ENCODE peak calls at places on chromosome 18, in nine cellular contexts. Z, X, M, V, K, A, H, S and E are unnamed samples.

GRCh38 chr18:60053747-60054304 is 154.0 kb downstream of the PMAIP1 start:
- DNase-seq in Z (no peak), X (no peak), M (no peak), V (no peak), K (no peak), A (no peak), H (no peak), S (peak; percentile 100), E (no peak)

GRCh38 chr18:12659904-12660605 is 2.1 kb upstream of the SPIRE1 start:
- DNase-seq in Z (peak; percentile 58), X (peak; percentile 44), M (no peak), V (no peak), K (peak; percentile 71), A (peak; percentile 47), H (no peak), S (peak; percentile 44), E (peak; percentile 55)

GRCh38 chr18:4130734-4131719 is 324.1 kb downstream of the DLGAP1 start:
- DNase-seq in Z (no peak), X (no peak), M (no peak), V (no peak), K (no peak), A (no peak), H (no peak), S (no peak), E (peak; percentile 28)

GRCh38 chr18:2961828-2962227 is 51.1 kb downstream of the LPIN2 start:
- DNase-seq in Z (peak; percentile 52), X (no peak), M (no peak), V (no peak), K (no peak), A (peak; percentile 53), H (no peak), S (no peak), E (peak; percentile 53)

GRCh38 chr18:36757081-36757480 is 71.7 kb downstream of the TPGS2 start:
- DNase-seq in Z (no peak), X (no peak), M (no peak), V (no peak), K (peak; percentile 23), A (no peak), H (no peak), S (peak; percentile 40), E (no peak)

GRCh38 chr18:75161629-75162028 is 47.3 kb downstream of the PTGR3 start:
- DNase-seq in Z (no peak), X (no peak), M (peak; percentile 65), V (peak; percentile 49), K (peak; percentile 19), A (peak; percentile 56), H (no peak), S (no peak), E (peak; percentile 31)

GRCh38 chr18:76227759-76228158 is 267.3 kb downstream of the ZNF516 start:
- DNase-seq in Z (no peak), X (no peak), M (no peak), V (no peak), K (no peak), A (no peak), H (no peak), S (no peak), E (no peak)

GRCh38 chr18:13444430-13445240 is 226.1 kb downstream of the LDLRAD4 start:
- DNase-seq in Z (no peak), X (no peak), M (no peak), V (no peak), K (no peak), A (no peak), H (no peak), S (no peak), E (no peak)

GRCh38 chr18:35236964-35237363 is 3.9 kb upstream of the ZNF397 start:
- DNase-seq in Z (no peak), X (no peak), M (no peak), V (no peak), K (no peak), A (no peak), H (no peak), S (no peak), E (no peak)

DNA sequence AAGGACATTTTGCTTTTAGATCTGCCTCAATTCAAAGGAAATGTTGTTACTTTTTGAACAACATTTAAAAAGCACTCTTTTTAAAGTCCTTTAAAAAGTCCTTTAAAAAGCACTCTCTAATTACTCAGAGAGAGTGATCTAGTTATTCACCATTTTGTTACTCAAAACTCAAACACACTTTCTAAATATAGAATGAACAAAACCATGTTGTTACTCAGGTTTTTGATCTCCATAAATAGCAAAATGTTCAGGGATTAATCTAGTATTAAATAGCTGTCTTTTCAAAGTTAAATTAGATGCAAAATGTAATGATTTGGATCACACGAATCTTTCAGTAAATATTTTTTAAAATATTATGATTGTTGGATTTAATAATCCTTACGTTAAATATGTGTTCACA is 143.5 kb upstream of the BOD1L2 start:
- DNase-seq in Z (no peak), X (no peak), M (no peak), V (no peak), K (no peak), A (no peak), H (no peak), S (no peak), E (no peak)
- H3K4me1 ChIP-seq in Z (peaks cover 14% of the 10 kb centered on the region), X (no peaks in the 10 kb centered on the region), M (peaks cover 12% of the 10 kb centered on the region), V (no peaks in the 10 kb centered on the region), K (peaks cover 20% of the 10 kb centered on the region), A (peaks cover 12% of the 10 kb centered on the region), H (peaks cover 6% of the 10 kb centered on the region), S (peaks cover 7% of the 10 kb centered on the region), E (peaks cover 11% of the 10 kb centered on the region)

GRCh38 chr18:70870292-70870691 is 581.4 kb downstream of the SOCS6 start:
- DNase-seq in Z (no peak), X (no peak), M (no peak), V (no peak), K (no peak), A (no peak), H (no peak), S (no peak), E (no peak)
- H3K4me3 ChIP-seq in Z (no peak overlapping the region), X (no peak overlapping the region), M (no peak overlapping the region), V (no peak overlapping the region), K (no peak overlapping the region), A (no peak overlapping the region), H (no peak overlapping the region), S (no peak overlapping the region), E (no peak overlapping the region)

DNA sequence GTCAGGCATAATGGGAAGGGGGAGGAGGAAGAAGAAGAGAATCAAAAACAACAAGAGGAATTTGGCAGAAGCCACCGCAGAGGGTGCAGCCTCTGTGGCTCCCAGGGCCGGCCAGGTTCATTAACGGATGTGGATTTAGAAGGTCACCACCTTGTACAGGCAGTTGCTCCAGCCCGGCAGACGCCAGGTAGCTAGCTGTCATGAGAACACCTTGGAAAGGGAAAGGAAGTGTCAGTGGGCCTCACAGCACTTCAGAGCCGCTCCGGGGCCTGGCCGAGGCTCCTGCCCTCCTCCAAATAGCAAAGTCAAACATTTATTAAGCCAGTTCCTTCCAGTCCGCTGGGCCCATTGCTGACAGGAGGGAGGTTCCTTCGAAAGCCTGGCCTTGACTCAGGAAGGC is 7.5 kb downstream of the BOD1L2 start:
- DNase-seq in Z (no peak), X (no peak), M (no peak), V (no peak), K (peak; percentile 32), A (no peak), H (no peak), S (no peak), E (no peak)
- H3K27ac ChIP-seq in Z (no peak overlapping the region), X (no peak overlapping the region), M (no peak overlapping the region), V (no peak overlapping the region), K (peak overlapping the region; percentile 64), A (no peak overlapping the region), H (no peak overlapping the region), S (no peak overlapping the region), E (no peak overlapping the region)

DNA sequence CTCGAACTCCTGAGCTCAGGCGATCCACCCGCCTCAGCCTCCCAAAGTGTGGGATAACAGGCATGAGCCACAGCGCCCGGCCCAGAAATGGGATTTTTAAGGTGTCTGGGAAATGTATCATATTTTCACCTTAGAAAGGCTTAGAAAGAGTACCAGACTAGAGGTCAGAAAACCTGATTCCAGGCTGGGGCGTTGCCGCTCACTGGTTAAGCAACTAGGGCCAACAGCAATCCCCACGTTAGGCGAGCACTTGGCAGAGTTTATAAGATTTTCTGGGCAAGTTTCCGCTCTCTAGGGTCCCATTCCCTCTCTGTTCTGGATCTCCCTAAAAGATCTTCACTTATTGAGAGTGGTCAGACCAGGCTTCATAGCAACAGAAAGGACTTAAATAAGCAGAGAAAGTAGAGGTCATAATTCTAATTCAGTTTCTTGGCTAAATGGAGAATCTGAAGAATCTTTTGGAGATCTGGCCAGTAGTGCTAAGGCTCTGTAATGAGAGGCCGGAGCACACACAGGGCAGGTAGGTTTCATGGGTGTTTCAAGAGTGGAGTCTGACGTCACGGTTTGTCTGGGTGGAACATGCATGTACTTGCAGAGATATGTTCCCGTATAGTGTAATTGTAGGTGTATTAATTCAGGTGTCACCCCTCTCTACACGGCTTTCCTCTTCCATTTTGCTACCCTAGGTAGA is 4.2 kb upstream of the SMAD7 start:
- DNase-seq in Z (peak; percentile 71), X (no peak), M (peak; percentile 59), V (no peak), K (no peak), A (no peak), H (no peak), S (peak; percentile 94), E (no peak)
- H3K4me1 ChIP-seq in Z (peaks cover 38% of the 10 kb centered on the region), X (peaks cover 11% of the 10 kb centered on the region), M (peaks cover 28% of the 10 kb centered on the region), V (no peaks in the 10 kb centered on the region), K (peaks cover 8% of the 10 kb centered on the region), A (peaks cover 15% of the 10 kb centered on the region), H (peaks cover 27% of the 10 kb centered on the region), S (peaks cover 37% of the 10 kb centered on the region), E (peaks cover 4% of the 10 kb centered on the region)

GRCh38 chr18:63207825-63208224 is 111.7 kb downstream of the BCL2 start:
- DNase-seq in Z (no peak), X (no peak), M (no peak), V (no peak), K (no peak), A (no peak), H (no peak), S (no peak), E (no peak)
- H3K4me3 ChIP-seq in Z (no peak overlapping the region), X (no peak overlapping the region), M (no peak overlapping the region), V (no peak overlapping the region), K (no peak overlapping the region), A (peak overlapping the region; percentile 52), H (no peak overlapping the region), S (no peak overlapping the region), E (no peak overlapping the region)

DNA sequence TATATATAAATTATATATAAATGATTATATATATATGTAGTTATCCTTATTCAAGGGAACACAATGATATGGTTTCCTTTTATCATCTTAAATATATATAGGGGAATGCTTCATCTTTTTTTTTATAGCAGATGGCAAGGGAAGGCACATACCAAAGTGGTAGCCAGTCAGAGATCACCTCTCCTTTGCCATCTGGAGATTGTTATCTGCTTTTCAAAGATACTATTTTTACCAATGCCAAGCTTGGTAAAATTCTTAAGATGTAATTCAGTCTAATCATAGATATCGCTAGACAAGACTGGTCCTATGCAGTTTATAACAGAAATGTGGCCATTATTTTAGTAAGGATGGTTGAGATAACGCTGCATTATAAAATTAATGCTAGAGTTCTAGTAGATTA is 64.7 kb upstream of the DSEL start:
- DNase-seq in Z (no peak), X (no peak), M (no peak), V (no peak), K (no peak), A (no peak), H (no peak), S (no peak), E (no peak)
- H3K27ac ChIP-seq in Z (no peak overlapping the region), X (no peak overlapping the region), M (no peak overlapping the region), V (no peak overlapping the region), K (no peak overlapping the region), A (no peak overlapping the region), H (no peak overlapping the region), S (no peak overlapping the region), E (no peak overlapping the region)